ENCODE peak calls at places on chromosome 19, in nine cellular contexts. S, K, J, X, Q, M, P, Y and A are unnamed samples. For H3K27me3, the result is how much of the 10 kb centered on the place peaks cover.

GRCh38 chr19:4914736-4915501 is 5.6 kb downstream of the UHRF1 start:
- DNase-seq in S (no peak), K (no peak), J (no peak), X (peak), Q (peak), M (peak), P (no peak), Y (peak), A (no peak)

GRCh38 chr19:48963371-48964204 is 1.5 kb upstream of the FTL start:
- DNase-seq in S (peak), K (peak), J (peak), X (peak), Q (peak), M (peak), P (peak), Y (no peak), A (peak)

GRCh38 chr19:4556574-4557185 is 2.8 kb downstream of the SEMA6B start:
- DNase-seq in S (no peak), K (no peak), J (no peak), X (peak), Q (no peak), M (no peak), P (no peak), Y (no peak), A (no peak)

GRCh38 chr19:5097959-5098623 is 129.2 kb downstream of the KDM4B start:
- DNase-seq in S (no peak), K (no peak), J (no peak), X (no peak), Q (no peak), M (no peak), P (no peak), Y (no peak), A (no peak)

GRCh38 chr19:3516675-3517207 is 10.6 kb downstream of the FZR1 start:
- DNase-seq in S (no peak), K (no peak), J (no peak), X (no peak), Q (peak), M (no peak), P (no peak), Y (no peak), A (no peak)

GRCh38 chr19:22545751-22546150 is 88.4 kb upstream of the ZNF492 start:
- DNase-seq in S (no peak), K (peak), J (peak), X (peak), Q (no peak), M (no peak), P (peak), Y (no peak), A (no peak)

GRCh38 chr19:3610745-3611717 is 4.4 kb upstream of the TBXA2R start:
- DNase-seq in S (no peak), K (no peak), J (no peak), X (no peak), Q (no peak), M (no peak), P (no peak), Y (no peak), A (no peak)

GRCh38 chr19:33819875-33820781 is 23.5 kb downstream of the KCTD15 start:
- DNase-seq in S (peak), K (peak), J (peak), X (peak), Q (peak), M (peak), P (peak), Y (peak), A (peak)

GRCh38 chr19:1254081-1254527 is 5.7 kb downstream of the MIDN start:
- DNase-seq in S (no peak), K (peak), J (no peak), X (peak), Q (no peak), M (no peak), P (no peak), Y (no peak), A (peak)

GRCh38 chr19:33303791-33304759 is 1.7 kb upstream of the CEBPA start:
- DNase-seq in S (no peak), K (no peak), J (no peak), X (no peak), Q (no peak), M (no peak), P (no peak), Y (no peak), A (no peak)

DNA sequence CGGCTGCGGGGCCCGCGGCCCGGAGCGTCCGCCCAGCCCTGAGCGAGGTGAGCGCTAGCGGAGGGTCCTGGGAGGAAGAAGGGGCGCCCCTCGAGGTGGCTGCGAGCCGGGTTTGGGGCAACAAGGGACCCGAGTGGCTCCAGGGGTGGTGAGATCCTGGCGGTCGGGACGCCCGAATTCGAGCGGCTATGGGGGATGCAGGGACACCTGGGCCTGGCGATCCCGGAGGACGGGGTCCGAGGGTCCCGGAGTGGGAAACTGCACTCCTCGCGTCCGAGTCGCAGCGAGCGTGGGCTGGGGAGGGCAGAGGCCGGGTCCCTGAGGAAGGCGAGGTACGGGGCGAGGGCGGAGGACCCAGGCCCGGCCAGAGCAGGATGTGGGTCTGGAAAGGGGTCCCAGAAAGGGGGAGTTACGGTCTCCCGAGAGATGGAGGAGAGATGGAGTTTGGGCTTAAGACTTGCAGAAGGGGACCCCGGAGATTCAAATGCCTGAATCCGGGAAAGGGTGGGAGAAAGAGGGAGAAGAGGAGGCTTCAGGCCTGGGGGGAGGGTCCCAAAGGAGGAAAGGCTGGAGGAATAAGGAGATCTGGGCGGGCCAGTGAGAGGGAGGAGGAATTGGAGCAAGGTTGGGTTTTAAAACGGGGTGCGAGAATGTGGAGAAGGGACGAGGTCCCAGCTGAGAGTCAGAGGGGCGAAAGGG is 542 bp downstream of the CACNG7 start:
- DNase-seq in S (peak), K (no peak), J (no peak), X (no peak), Q (no peak), M (no peak), P (no peak), Y (no peak), A (peak)
- H3K27me3 ChIP-seq in S (under half), K (under half), J (under half), X (under half), Q (under half), M (under half), P (under half), Y (half or more), A (under half)

GRCh38 chr19:30266687-30267086 is 105.5 kb upstream of the ZNF536 start:
- DNase-seq in S (no peak), K (no peak), J (no peak), X (no peak), Q (no peak), M (no peak), P (no peak), Y (no peak), A (no peak)

GRCh38 chr19:30268601-30269000 is 103.6 kb upstream of the ZNF536 start:
- DNase-seq in S (no peak), K (no peak), J (no peak), X (no peak), Q (no peak), M (no peak), P (no peak), Y (no peak), A (no peak)

GRCh38 chr19:30269638-30270037 is 102.5 kb upstream of the ZNF536 start:
- DNase-seq in S (no peak), K (no peak), J (no peak), X (no peak), Q (no peak), M (no peak), P (no peak), Y (no peak), A (no peak)

GRCh38 chr19:30267332-30267731 is 104.9 kb upstream of the ZNF536 start:
- DNase-seq in S (no peak), K (no peak), J (no peak), X (no peak), Q (no peak), M (no peak), P (no peak), Y (no peak), A (no peak)

DNA sequence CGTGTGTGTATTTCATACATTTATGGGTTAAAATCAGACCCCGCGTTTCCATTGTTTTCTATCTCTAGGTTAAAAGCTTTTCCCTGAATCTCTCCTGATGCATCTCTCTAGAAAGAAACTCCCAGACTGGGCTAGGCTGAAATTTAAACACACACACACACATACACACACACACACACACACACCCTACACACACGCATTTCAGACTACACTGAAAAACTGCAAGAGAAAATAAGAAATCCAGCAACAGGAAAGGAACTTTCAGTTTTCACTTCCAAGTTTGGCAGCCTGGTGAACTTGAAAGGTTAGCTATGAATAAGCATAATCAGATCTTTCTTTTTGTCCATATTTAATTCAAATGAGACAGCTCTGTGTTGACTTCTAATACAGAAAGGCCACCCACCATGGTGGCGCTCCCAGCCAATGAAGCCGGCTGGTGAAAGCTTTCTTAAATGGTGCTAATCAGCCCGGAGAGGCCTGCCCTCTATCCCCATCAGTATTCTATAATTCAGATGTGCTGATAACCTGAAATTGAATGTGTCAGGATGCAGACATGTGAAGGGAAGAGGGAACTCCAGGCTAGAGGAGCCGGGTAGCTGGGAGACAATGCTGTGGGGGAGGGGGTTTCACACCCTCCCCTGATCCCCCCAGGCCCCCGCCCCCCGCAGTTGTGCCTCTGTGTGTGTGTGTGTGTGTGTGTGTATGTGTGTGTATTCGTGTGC is 108.3 kb upstream of the ZNF536 start:
- DNase-seq in S (no peak), K (no peak), J (no peak), X (no peak), Q (no peak), M (no peak), P (no peak), Y (no peak), A (no peak)
- H3K27me3 ChIP-seq in S (under half), K (under half), J (under half), X (under half), Q (under half), M (under half), P (under half), Y (under half), A (under half)

GRCh38 chr19:55181740-55182139 is 1.7 kb upstream of the SYT5 start:
- DNase-seq in S (no peak), K (no peak), J (no peak), X (no peak), Q (no peak), M (no peak), P (no peak), Y (no peak), A (no peak)
- H3K27me3 ChIP-seq in S (under half), K (under half), J (under half), X (under half), Q (under half), M (under half), P (under half), Y (under half), A (under half)

GRCh38 chr19:50912102-50912599 is 956 bp upstream of the KLK4 start:
- DNase-seq in S (no peak), K (no peak), J (no peak), X (no peak), Q (no peak), M (no peak), P (no peak), Y (no peak), A (no peak)
- H3K27me3 ChIP-seq in S (under half), K (half or more), J (under half), X (under half), Q (under half), M (under half), P (under half), Y (half or more), A (under half)